ENCODE peak calls at places on chromosomes 13 and 19, in seven cellular contexts. One of them, this sample, is unnamed.

GRCh38 chr13:44063881-44064280 is 184.2 kb downstream of the LACC1 start:
- DNase-seq in lower lobe of right lung: no peak
- DNase-seq in HFF-Myc: no peak
- DNase-seq in transverse colon: no peak
- DNase-seq in tibial artery: no peak
- DNase-seq in choroid plexus epithelial cell: no peak
- DNase-seq in keratinocyte: no peak
- DNase-seq in this sample: no peak

GRCh38 chr19:2280633-2281264 is 1.2 kb downstream of the PEAK3 start:
- DNase-seq in lower lobe of right lung: no peak
- DNase-seq in HFF-Myc: no peak
- DNase-seq in transverse colon: no peak
- DNase-seq in tibial artery: no peak
- DNase-seq in choroid plexus epithelial cell: no peak
- DNase-seq in keratinocyte: no peak
- DNase-seq in this sample: no peak

GRCh38 chr13:35794734-35795389 is 318.4 kb upstream of the MAB21L1 start:
- DNase-seq in lower lobe of right lung: no peak
- DNase-seq in HFF-Myc: no peak
- DNase-seq in transverse colon: no peak
- DNase-seq in tibial artery: no peak
- DNase-seq in choroid plexus epithelial cell: no peak
- DNase-seq in keratinocyte: no peak
- DNase-seq in this sample: no peak

GRCh38 chr13:100540621-100541020 is 48.0 kb downstream of the GGACT start:
- DNase-seq in lower lobe of right lung: no peak
- DNase-seq in HFF-Myc: no peak
- DNase-seq in transverse colon: no peak
- DNase-seq in tibial artery: peak; percentile 41
- DNase-seq in choroid plexus epithelial cell: peak; percentile 74
- DNase-seq in keratinocyte: no peak
- DNase-seq in this sample: peak; percentile 57

GRCh38 chr19:31423896-31424295 is 74.7 kb upstream of the TSHZ3 start:
- DNase-seq in lower lobe of right lung: no peak
- DNase-seq in HFF-Myc: no peak
- DNase-seq in transverse colon: no peak
- DNase-seq in tibial artery: no peak
- DNase-seq in choroid plexus epithelial cell: no peak
- DNase-seq in keratinocyte: no peak
- DNase-seq in this sample: no peak

GRCh38 chr19:35061583-35062373 is 20.3 kb downstream of the HPN start:
- DNase-seq in lower lobe of right lung: no peak
- DNase-seq in HFF-Myc: no peak
- DNase-seq in transverse colon: no peak
- DNase-seq in tibial artery: no peak
- DNase-seq in choroid plexus epithelial cell: no peak
- DNase-seq in keratinocyte: no peak
- DNase-seq in this sample: no peak

GRCh38 chr19:54388001-54388802 is 23.5 kb upstream of the LAIR1 start:
- DNase-seq in lower lobe of right lung: peak; percentile 69
- DNase-seq in HFF-Myc: no peak
- DNase-seq in transverse colon: peak; percentile 27
- DNase-seq in tibial artery: peak; percentile 69
- DNase-seq in choroid plexus epithelial cell: peak; percentile 4
- DNase-seq in keratinocyte: no peak
- DNase-seq in this sample: no peak

GRCh38 chr13:40618581-40619478 is 47.6 kb downstream of the FOXO1 start:
- DNase-seq in lower lobe of right lung: no peak
- DNase-seq in HFF-Myc: no peak
- DNase-seq in transverse colon: no peak
- DNase-seq in tibial artery: no peak
- DNase-seq in choroid plexus epithelial cell: peak; percentile 53
- DNase-seq in keratinocyte: no peak
- DNase-seq in this sample: no peak

GRCh38 chr19:46514589-46515289 is 19.1 kb upstream of the PNMA8B start:
- DNase-seq in lower lobe of right lung: no peak
- DNase-seq in HFF-Myc: no peak
- DNase-seq in transverse colon: no peak
- DNase-seq in tibial artery: no peak
- DNase-seq in choroid plexus epithelial cell: no peak
- DNase-seq in keratinocyte: no peak
- DNase-seq in this sample: no peak

GRCh38 chr19:1417145-1417544 is 9.8 kb downstream of the DAZAP1 start:
- DNase-seq in lower lobe of right lung: no peak
- DNase-seq in HFF-Myc: no peak
- DNase-seq in transverse colon: no peak
- DNase-seq in tibial artery: no peak
- DNase-seq in choroid plexus epithelial cell: peak; percentile 88
- DNase-seq in keratinocyte: no peak
- DNase-seq in this sample: no peak

GRCh38 chr19:42246143-42246868 is 3.9 kb upstream of the GSK3A start:
- DNase-seq in lower lobe of right lung: peak; percentile 65
- DNase-seq in HFF-Myc: no peak
- DNase-seq in transverse colon: peak; percentile 74
- DNase-seq in tibial artery: peak; percentile 91
- DNase-seq in choroid plexus epithelial cell: peak; percentile 83
- DNase-seq in keratinocyte: no peak
- DNase-seq in this sample: peak; percentile 92

GRCh38 chr19:45467456-45468158 is at the start of gene FOSB:
- DNase-seq in lower lobe of right lung: peak; percentile 97
- DNase-seq in HFF-Myc: peak; percentile 78
- DNase-seq in transverse colon: peak; percentile 94
- DNase-seq in tibial artery: peak; percentile 96
- DNase-seq in choroid plexus epithelial cell: peak; percentile 96
- DNase-seq in keratinocyte: no peak
- DNase-seq in this sample: peak; percentile 98

GRCh38 chr13:40640845-40641458 is 25.5 kb downstream of the FOXO1 start:
- DNase-seq in lower lobe of right lung: no peak
- DNase-seq in HFF-Myc: no peak
- DNase-seq in transverse colon: no peak
- DNase-seq in tibial artery: no peak
- DNase-seq in choroid plexus epithelial cell: no peak
- DNase-seq in keratinocyte: no peak
- DNase-seq in this sample: no peak

GRCh38 chr19:57406516-57407123 is 4.3 kb upstream of the ZNF17 start:
- DNase-seq in lower lobe of right lung: peak; percentile 62
- DNase-seq in HFF-Myc: no peak
- DNase-seq in transverse colon: peak; percentile 54
- DNase-seq in tibial artery: no peak
- DNase-seq in choroid plexus epithelial cell: peak; percentile 61
- DNase-seq in keratinocyte: peak; percentile 26
- DNase-seq in this sample: no peak
- TF ChIP-seq CTCF in lower lobe of right lung: peak; percentile 70
- TF ChIP-seq CTCF in HFF-Myc: peak; percentile 73
- TF ChIP-seq CTCF in transverse colon: peak; percentile 47
- TF ChIP-seq CTCF in tibial artery: no peak
- TF ChIP-seq CTCF in choroid plexus epithelial cell: peak; percentile 93
- TF ChIP-seq CTCF in keratinocyte: peak; percentile 96
- TF ChIP-seq CTCF in this sample: peak; percentile 70

GRCh38 chr19:47676811-47677210 is 36.4 kb upstream of the EHD2 start:
- DNase-seq in lower lobe of right lung: no peak
- DNase-seq in HFF-Myc: no peak
- DNase-seq in transverse colon: no peak
- DNase-seq in tibial artery: no peak
- DNase-seq in choroid plexus epithelial cell: no peak
- DNase-seq in keratinocyte: no peak
- DNase-seq in this sample: no peak
- TF ChIP-seq CTCF in lower lobe of right lung: no peak
- TF ChIP-seq CTCF in HFF-Myc: no peak
- TF ChIP-seq CTCF in transverse colon: no peak
- TF ChIP-seq CTCF in tibial artery: no peak
- TF ChIP-seq CTCF in choroid plexus epithelial cell: no peak
- TF ChIP-seq CTCF in keratinocyte: no peak
- TF ChIP-seq CTCF in this sample: no peak

DNA sequence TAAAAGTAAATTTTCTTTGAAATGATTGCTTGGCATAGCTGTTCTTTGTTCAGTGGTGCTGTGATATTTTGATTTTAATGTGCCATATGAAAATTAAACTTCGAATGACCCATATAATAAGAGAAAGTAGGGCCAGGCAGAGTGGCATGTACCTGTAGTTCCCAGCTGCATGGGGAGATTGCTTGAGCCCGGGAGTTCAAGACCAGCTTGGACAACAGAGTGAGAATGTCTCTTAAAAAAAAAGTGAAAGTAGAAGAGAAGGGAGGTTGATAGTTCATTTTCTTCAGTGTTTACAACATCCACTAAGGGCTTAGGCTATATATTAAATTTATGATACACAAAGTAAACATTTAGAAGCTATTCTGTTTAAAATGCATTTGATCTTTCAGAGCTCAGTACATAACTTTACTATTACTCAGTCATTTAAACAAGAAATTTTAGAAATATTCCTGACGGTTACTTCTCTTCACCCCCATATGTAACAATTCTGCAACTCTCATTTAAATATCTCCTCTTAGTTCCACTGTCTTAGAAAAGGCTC is 17.2 kb upstream of the RFC3 start:
- DNase-seq in lower lobe of right lung: no peak
- DNase-seq in HFF-Myc: no peak
- DNase-seq in transverse colon: no peak
- DNase-seq in tibial artery: no peak
- DNase-seq in choroid plexus epithelial cell: no peak
- DNase-seq in keratinocyte: no peak
- DNase-seq in this sample: no peak
- TF ChIP-seq CTCF in lower lobe of right lung: no peak
- TF ChIP-seq CTCF in HFF-Myc: no peak
- TF ChIP-seq CTCF in transverse colon: no peak
- TF ChIP-seq CTCF in tibial artery: no peak
- TF ChIP-seq CTCF in choroid plexus epithelial cell: no peak
- TF ChIP-seq CTCF in keratinocyte: no peak
- TF ChIP-seq CTCF in this sample: no peak

GRCh38 chr19:49188626-49189200 is 31.1 kb downstream of the TRPM4 start:
- DNase-seq in lower lobe of right lung: peak; percentile 29
- DNase-seq in HFF-Myc: no peak
- DNase-seq in transverse colon: no peak
- DNase-seq in tibial artery: no peak
- DNase-seq in choroid plexus epithelial cell: no peak
- DNase-seq in keratinocyte: no peak
- DNase-seq in this sample: no peak
- TF ChIP-seq CTCF in lower lobe of right lung: no peak
- TF ChIP-seq CTCF in HFF-Myc: no peak
- TF ChIP-seq CTCF in transverse colon: no peak
- TF ChIP-seq CTCF in tibial artery: no peak
- TF ChIP-seq CTCF in choroid plexus epithelial cell: no peak
- TF ChIP-seq CTCF in keratinocyte: no peak
- TF ChIP-seq CTCF in this sample: no peak